ENCODE peak calls at places on chromosomes 13 and 19, in four cellular contexts. One of them, this sample, is unnamed.

GRCh38 chr13:32035701-32036100 is 4.1 kb downstream of the FRY start:
- DNase-seq in stomach: no peak
- DNase-seq in activated naive CD8-positive, alpha-beta T cell treated with anti-CD3 and anti-CD28 coated beads, Interleukin-2, amount 50 U/mL, for 24 hours: no peak
- DNase-seq in activated CD8-positive, alpha-beta T cell treated with anti-CD3 and anti-CD28 coated beads, Interleukin-2, amount 10 ng/mL, durations not matched to agents 7 days and 5 days: no peak
- DNase-seq in this sample: no peak

GRCh38 chr13:94988654-94989053 is 276.3 kb upstream of the SOX21 start:
- DNase-seq in activated CD8-positive, alpha-beta T cell treated with anti-CD3 and anti-CD28 coated beads, Interleukin-2, amount 10 ng/mL, durations not matched to agents 7 days and 5 days: no peak
- DNase-seq in stomach: no peak
- DNase-seq in activated naive CD8-positive, alpha-beta T cell treated with anti-CD3 and anti-CD28 coated beads, Interleukin-2, amount 50 U/mL, for 24 hours: no peak
- DNase-seq in this sample: no peak

GRCh38 chr13:93361703-93362102 is 135.1 kb downstream of the GPC6 start:
- DNase-seq in activated CD8-positive, alpha-beta T cell treated with anti-CD3 and anti-CD28 coated beads, Interleukin-2, amount 10 ng/mL, durations not matched to agents 7 days and 5 days: no peak
- DNase-seq in activated naive CD8-positive, alpha-beta T cell treated with anti-CD3 and anti-CD28 coated beads, Interleukin-2, amount 50 U/mL, for 24 hours: no peak
- DNase-seq in stomach: no peak
- DNase-seq in this sample: no peak

GRCh38 chr13:25203256-25203794 is 31.2 kb upstream of the AMER2 start:
- DNase-seq in stomach: no peak
- DNase-seq in activated CD8-positive, alpha-beta T cell treated with anti-CD3 and anti-CD28 coated beads, Interleukin-2, amount 10 ng/mL, durations not matched to agents 7 days and 5 days: no peak
- DNase-seq in activated naive CD8-positive, alpha-beta T cell treated with anti-CD3 and anti-CD28 coated beads, Interleukin-2, amount 50 U/mL, for 24 hours: no peak
- DNase-seq in this sample: no peak

GRCh38 chr13:27790523-27790922 is 1.8 kb upstream of the GSX1 start:
- DNase-seq in activated CD8-positive, alpha-beta T cell treated with anti-CD3 and anti-CD28 coated beads, Interleukin-2, amount 10 ng/mL, durations not matched to agents 7 days and 5 days: no peak
- DNase-seq in stomach: no peak
- DNase-seq in activated naive CD8-positive, alpha-beta T cell treated with anti-CD3 and anti-CD28 coated beads, Interleukin-2, amount 50 U/mL, for 24 hours: no peak
- DNase-seq in this sample: no peak

GRCh38 chr19:17522988-17523872 is 11.8 kb downstream of the PGLS start:
- DNase-seq in activated CD8-positive, alpha-beta T cell treated with anti-CD3 and anti-CD28 coated beads, Interleukin-2, amount 10 ng/mL, durations not matched to agents 7 days and 5 days: peak
- DNase-seq in stomach: peak
- DNase-seq in activated naive CD8-positive, alpha-beta T cell treated with anti-CD3 and anti-CD28 coated beads, Interleukin-2, amount 50 U/mL, for 24 hours: peak
- DNase-seq in this sample: peak

GRCh38 chr19:35254341-35255297 is 5.8 kb downstream of the LSR start:
- DNase-seq in stomach: no peak
- DNase-seq in activated CD8-positive, alpha-beta T cell treated with anti-CD3 and anti-CD28 coated beads, Interleukin-2, amount 10 ng/mL, durations not matched to agents 7 days and 5 days: no peak
- DNase-seq in activated naive CD8-positive, alpha-beta T cell treated with anti-CD3 and anti-CD28 coated beads, Interleukin-2, amount 50 U/mL, for 24 hours: no peak
- DNase-seq in this sample: no peak

GRCh38 chr19:3931041-3931440 is 1.8 kb upstream of the NMRK2 start:
- DNase-seq in activated naive CD8-positive, alpha-beta T cell treated with anti-CD3 and anti-CD28 coated beads, Interleukin-2, amount 50 U/mL, for 24 hours: no peak
- DNase-seq in activated CD8-positive, alpha-beta T cell treated with anti-CD3 and anti-CD28 coated beads, Interleukin-2, amount 10 ng/mL, durations not matched to agents 7 days and 5 days: no peak
- DNase-seq in stomach: peak
- DNase-seq in this sample: peak

GRCh38 chr19:53998223-53998622 is 6.8 kb downstream of the CACNG6 start:
- DNase-seq in activated naive CD8-positive, alpha-beta T cell treated with anti-CD3 and anti-CD28 coated beads, Interleukin-2, amount 50 U/mL, for 24 hours: no peak
- DNase-seq in stomach: no peak
- DNase-seq in activated CD8-positive, alpha-beta T cell treated with anti-CD3 and anti-CD28 coated beads, Interleukin-2, amount 10 ng/mL, durations not matched to agents 7 days and 5 days: no peak
- DNase-seq in this sample: no peak

GRCh38 chr19:48444129-48444932 is 1.5 kb upstream of the GRWD1 start:
- DNase-seq in activated naive CD8-positive, alpha-beta T cell treated with anti-CD3 and anti-CD28 coated beads, Interleukin-2, amount 50 U/mL, for 24 hours: no peak
- DNase-seq in activated CD8-positive, alpha-beta T cell treated with anti-CD3 and anti-CD28 coated beads, Interleukin-2, amount 10 ng/mL, durations not matched to agents 7 days and 5 days: no peak
- DNase-seq in stomach: no peak
- DNase-seq in this sample: no peak

GRCh38 chr13:45198041-45198440 is 2.8 kb downstream of the KCTD4 start:
- DNase-seq in activated CD8-positive, alpha-beta T cell treated with anti-CD3 and anti-CD28 coated beads, Interleukin-2, amount 10 ng/mL, durations not matched to agents 7 days and 5 days: no peak
- DNase-seq in activated naive CD8-positive, alpha-beta T cell treated with anti-CD3 and anti-CD28 coated beads, Interleukin-2, amount 50 U/mL, for 24 hours: no peak
- DNase-seq in stomach: no peak
- DNase-seq in this sample: no peak

GRCh38 chr13:38042771-38043170 is 173.2 kb upstream of the TRPC4 start:
- DNase-seq in stomach: no peak
- DNase-seq in activated naive CD8-positive, alpha-beta T cell treated with anti-CD3 and anti-CD28 coated beads, Interleukin-2, amount 50 U/mL, for 24 hours: no peak
- DNase-seq in activated CD8-positive, alpha-beta T cell treated with anti-CD3 and anti-CD28 coated beads, Interleukin-2, amount 10 ng/mL, durations not matched to agents 7 days and 5 days: no peak
- DNase-seq in this sample: no peak

GRCh38 chr19:18853755-18854427 is 22.1 kb downstream of the UPF1 start:
- DNase-seq in activated CD8-positive, alpha-beta T cell treated with anti-CD3 and anti-CD28 coated beads, Interleukin-2, amount 10 ng/mL, durations not matched to agents 7 days and 5 days: no peak
- DNase-seq in stomach: no peak
- DNase-seq in activated naive CD8-positive, alpha-beta T cell treated with anti-CD3 and anti-CD28 coated beads, Interleukin-2, amount 50 U/mL, for 24 hours: no peak
- DNase-seq in this sample: no peak

GRCh38 chr19:45809643-45810159 is 5.4 kb downstream of the RSPH6A start:
- DNase-seq in activated naive CD8-positive, alpha-beta T cell treated with anti-CD3 and anti-CD28 coated beads, Interleukin-2, amount 50 U/mL, for 24 hours: no peak
- DNase-seq in activated CD8-positive, alpha-beta T cell treated with anti-CD3 and anti-CD28 coated beads, Interleukin-2, amount 10 ng/mL, durations not matched to agents 7 days and 5 days: no peak
- DNase-seq in stomach: no peak
- DNase-seq in this sample: no peak

GRCh38 chr13:42076309-42076713 is 27.9 kb downstream of the DGKH start:
- DNase-seq in activated naive CD8-positive, alpha-beta T cell treated with anti-CD3 and anti-CD28 coated beads, Interleukin-2, amount 50 U/mL, for 24 hours: no peak
- DNase-seq in activated CD8-positive, alpha-beta T cell treated with anti-CD3 and anti-CD28 coated beads, Interleukin-2, amount 10 ng/mL, durations not matched to agents 7 days and 5 days: no peak
- DNase-seq in stomach: no peak
- DNase-seq in this sample: no peak

GRCh38 chr13:51815848-51816247 is 11.9 kb upstream of the DHRS12 start:
- DNase-seq in stomach: no peak
- DNase-seq in activated naive CD8-positive, alpha-beta T cell treated with anti-CD3 and anti-CD28 coated beads, Interleukin-2, amount 50 U/mL, for 24 hours: no peak
- DNase-seq in activated CD8-positive, alpha-beta T cell treated with anti-CD3 and anti-CD28 coated beads, Interleukin-2, amount 10 ng/mL, durations not matched to agents 7 days and 5 days: no peak
- DNase-seq in this sample: no peak

GRCh38 chr13:27857271-27857670 is 62.5 kb upstream of the PDX1 start:
- DNase-seq in stomach: no peak
- DNase-seq in activated naive CD8-positive, alpha-beta T cell treated with anti-CD3 and anti-CD28 coated beads, Interleukin-2, amount 50 U/mL, for 24 hours: no peak
- DNase-seq in activated CD8-positive, alpha-beta T cell treated with anti-CD3 and anti-CD28 coated beads, Interleukin-2, amount 10 ng/mL, durations not matched to agents 7 days and 5 days: no peak
- DNase-seq in this sample: no peak

GRCh38 chr19:36043952-36044351 is 10.1 kb downstream of the THAP8 start:
- DNase-seq in activated naive CD8-positive, alpha-beta T cell treated with anti-CD3 and anti-CD28 coated beads, Interleukin-2, amount 50 U/mL, for 24 hours: no peak
- DNase-seq in activated CD8-positive, alpha-beta T cell treated with anti-CD3 and anti-CD28 coated beads, Interleukin-2, amount 10 ng/mL, durations not matched to agents 7 days and 5 days: no peak
- DNase-seq in stomach: no peak
- DNase-seq in this sample: no peak